ENCODE peak calls at places on chromosomes 12 and 14, in four cellular contexts. One of them, this sample, is unnamed.

GRCh38 chr12:3534511-3534910 is 43.5 kb downstream of the PRMT8 start:
- DNase-seq in H1: peak; percentile 19
- DNase-seq in K562: no peak
- DNase-seq in HepG2: no peak
- DNase-seq in this sample: no peak

GRCh38 chr12:114685869-114686268 is 1.9 kb upstream of the TBX3 start:
- DNase-seq in HepG2: no peak
- DNase-seq in H1: no peak
- DNase-seq in K562: no peak
- DNase-seq in this sample: no peak

GRCh38 chr14:86654558-86655184 is 1124.7 kb downstream of the FLRT2 start:
- DNase-seq in K562: peak; percentile 9
- DNase-seq in HepG2: peak; percentile 34
- DNase-seq in H1: peak; percentile 89
- DNase-seq in this sample: peak; percentile 0

GRCh38 chr12:72295101-72295500 is 22.9 kb downstream of the TRHDE start:
- DNase-seq in K562: no peak
- DNase-seq in HepG2: no peak
- DNase-seq in H1: no peak
- DNase-seq in this sample: no peak

GRCh38 chr12:132151145-132151765 is 7.0 kb downstream of the NOC4L start:
- DNase-seq in H1: no peak
- DNase-seq in K562: no peak
- DNase-seq in HepG2: no peak
- DNase-seq in this sample: no peak

GRCh38 chr12:96314723-96315122 is 85.5 kb downstream of the CDK17 start:
- DNase-seq in H1: no peak
- DNase-seq in K562: no peak
- DNase-seq in HepG2: no peak
- DNase-seq in this sample: no peak

GRCh38 chr14:100069161-100069800 is 4.1 kb downstream of the EVL start:
- DNase-seq in K562: no peak
- DNase-seq in H1: no peak
- DNase-seq in HepG2: no peak
- DNase-seq in this sample: no peak

GRCh38 chr12:100591979-100592378 is 18.5 kb downstream of the GAS2L3 start:
- DNase-seq in K562: no peak
- DNase-seq in H1: no peak
- DNase-seq in HepG2: peak; percentile 58
- DNase-seq in this sample: no peak

GRCh38 chr12:130421896-130422295 is 84.2 kb downstream of the PIWIL1 start:
- DNase-seq in H1: peak; percentile 22
- DNase-seq in HepG2: no peak
- DNase-seq in K562: no peak
- DNase-seq in this sample: no peak

GRCh38 chr12:45727994-45728624 is 1.4 kb upstream of the ARID2 start:
- DNase-seq in H1: no peak
- DNase-seq in K562: no peak
- DNase-seq in HepG2: no peak
- DNase-seq in this sample: no peak

GRCh38 chr14:59325906-59326305 is 137.4 kb downstream of the DAAM1 start:
- DNase-seq in HepG2: no peak
- DNase-seq in K562: no peak
- DNase-seq in H1: no peak
- DNase-seq in this sample: no peak

GRCh38 chr14:35879654-35880249 is 53.6 kb downstream of the BRMS1L start:
- DNase-seq in HepG2: peak; percentile 42
- DNase-seq in H1: no peak
- DNase-seq in K562: no peak
- DNase-seq in this sample: peak; percentile 18

GRCh38 chr14:65949711-65950516 is 536.3 kb upstream of the CCDC196 start:
- DNase-seq in HepG2: peak; percentile 29
- DNase-seq in K562: peak; percentile 38
- DNase-seq in H1: no peak
- DNase-seq in this sample: peak; percentile 4

GRCh38 chr14:75831971-75832370 is 149.8 kb downstream of the TGFB3 start:
- DNase-seq in H1: no peak
- DNase-seq in K562: peak; percentile 25
- DNase-seq in HepG2: no peak
- DNase-seq in this sample: no peak

GRCh38 chr14:94355191-94355794 is 32.2 kb upstream of the SERPINA6 start:
- DNase-seq in K562: no peak
- DNase-seq in HepG2: peak; percentile 85
- DNase-seq in H1: peak; percentile 61
- DNase-seq in this sample: no peak

GRCh38 chr14:51859136-51859535 is 1.3 kb upstream of the GNG2 start:
- DNase-seq in HepG2: no peak
- DNase-seq in K562: no peak
- DNase-seq in H1: no peak
- DNase-seq in this sample: no peak

DNA sequence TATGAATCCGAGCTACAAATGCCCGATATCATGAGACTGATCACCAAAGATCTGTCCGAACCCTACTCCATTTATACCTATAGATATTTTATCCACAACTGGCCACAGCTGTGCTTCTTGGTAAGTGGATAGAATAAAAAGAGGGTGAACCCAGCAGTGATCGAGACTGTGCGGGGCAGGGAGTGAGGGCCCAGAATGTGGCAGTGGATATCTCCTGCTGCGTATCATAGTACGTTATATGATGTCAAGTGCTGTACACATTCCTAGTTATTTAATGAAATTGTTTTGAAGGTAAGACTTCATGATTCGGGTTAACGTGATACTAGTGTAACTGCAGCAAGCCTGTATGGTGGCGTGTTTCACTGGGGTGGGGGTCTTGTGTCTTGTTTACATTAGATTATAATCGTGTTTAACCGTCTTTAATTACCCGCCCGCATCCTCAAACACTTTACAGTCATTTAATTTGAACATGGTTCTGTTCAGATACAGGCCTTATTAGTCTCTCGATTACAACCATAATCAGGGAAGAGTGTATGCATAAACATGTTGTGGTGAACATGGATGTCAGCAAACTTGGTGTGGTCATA is 1.3 kb downstream of the NAA30 start:
- DNase-seq in K562: peak; percentile 7
- DNase-seq in H1: no peak
- DNase-seq in HepG2: no peak
- DNase-seq in this sample: no peak
- TF ChIP-seq FOSL1 in K562: no peak
- TF ChIP-seq FOSL1 in H1: no peak
- TF ChIP-seq FOSL1 in HepG2: no peak
- TF ChIP-seq FOSL1 in this sample: no peak

GRCh38 chr12:56808954-56809353 is 45.8 kb downstream of the HSD17B6 start:
- DNase-seq in K562: no peak
- DNase-seq in HepG2: no peak
- DNase-seq in H1: no peak
- DNase-seq in this sample: no peak
- TF ChIP-seq RAD21 in K562: no peak
- TF ChIP-seq RAD21 in HepG2: no peak
- TF ChIP-seq RAD21 in H1: no peak
- TF ChIP-seq RAD21 in this sample: no peak

GRCh38 chr14:33693237-33693636 is 257.6 kb downstream of the EGLN3 start:
- DNase-seq in H1: no peak
- DNase-seq in HepG2: no peak
- DNase-seq in K562: no peak
- DNase-seq in this sample: no peak
- TF ChIP-seq FOSL1 in H1: no peak
- TF ChIP-seq FOSL1 in HepG2: no peak
- TF ChIP-seq FOSL1 in K562: no peak
- TF ChIP-seq FOSL1 in this sample: no peak

DNA sequence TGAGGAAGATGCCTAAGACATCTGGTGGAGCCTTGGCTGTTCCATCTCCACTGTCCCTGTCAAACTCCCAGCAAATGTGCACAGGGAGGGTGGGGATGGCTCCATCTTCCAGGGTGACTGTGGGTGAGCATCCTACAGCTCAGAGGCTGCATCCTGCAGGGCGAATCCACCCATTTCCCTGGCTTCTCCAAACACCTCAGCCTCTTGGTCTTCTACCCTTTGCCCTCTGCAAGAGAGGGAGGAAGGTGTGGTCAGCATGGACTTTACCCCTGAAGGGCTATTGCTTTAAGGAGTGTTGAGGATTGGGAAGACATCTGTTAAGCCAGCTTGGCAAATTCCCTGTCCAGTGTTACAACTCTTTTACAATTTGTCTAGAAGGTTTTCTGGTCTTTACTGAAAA is 23.1 kb upstream of the DGLUCY start:
- DNase-seq in H1: no peak
- DNase-seq in K562: no peak
- DNase-seq in HepG2: no peak
- DNase-seq in this sample: no peak
- TF ChIP-seq RAD21 in H1: no peak
- TF ChIP-seq RAD21 in K562: no peak
- TF ChIP-seq RAD21 in HepG2: no peak
- TF ChIP-seq RAD21 in this sample: no peak

GRCh38 chr12:88401153-88401552 is 179.1 kb downstream of the KITLG start:
- DNase-seq in HepG2: no peak
- DNase-seq in K562: no peak
- DNase-seq in H1: no peak
- DNase-seq in this sample: no peak
- TF ChIP-seq FOSL1 in HepG2: no peak
- TF ChIP-seq FOSL1 in K562: no peak
- TF ChIP-seq FOSL1 in H1: no peak
- TF ChIP-seq FOSL1 in this sample: no peak

GRCh38 chr14:104011824-104012517 is 69.6 kb upstream of the RD3L start:
- DNase-seq in HepG2: no peak
- DNase-seq in H1: no peak
- DNase-seq in K562: no peak
- DNase-seq in this sample: no peak
- TF ChIP-seq RAD21 in HepG2: no peak
- TF ChIP-seq RAD21 in H1: no peak
- TF ChIP-seq RAD21 in K562: no peak
- TF ChIP-seq RAD21 in this sample: no peak

GRCh38 chr12:38163442-38163801 is 153.2 kb upstream of the ALG10B start:
- DNase-seq in K562: no peak
- DNase-seq in HepG2: no peak
- DNase-seq in H1: no peak
- DNase-seq in this sample: no peak
- TF ChIP-seq FOSL1 in K562: no peak
- TF ChIP-seq FOSL1 in HepG2: no peak
- TF ChIP-seq FOSL1 in H1: no peak
- TF ChIP-seq FOSL1 in this sample: no peak

This sample was measured in HCT116.